ENCODE peak calls at places on chromosomes 1 and 21, in five cellular contexts. One of them, this sample, is unnamed.

GRCh38 chr1:186626533-186626932 is 53.7 kb downstream of the PTGS2 start:
- DNase-seq in Daoy: no peak
- DNase-seq in D341Med: no peak
- DNase-seq in stimulated activated CD8-positive, alpha-beta memory T cell treated with anti-CD3 and anti-CD28 coated beads, Interleukin-4, amount 100 ng/mL, for 1 hour: no peak
- DNase-seq in activated T-helper 1 cell treated with Interleukin-2 at 50 U/mL for 16 hours: no peak
- DNase-seq in this sample: no peak

GRCh38 chr1:25631750-25632495 is 15.3 kb downstream of the MAN1C1 start:
- DNase-seq in Daoy: no peak
- DNase-seq in D341Med: no peak
- DNase-seq in stimulated activated CD8-positive, alpha-beta memory T cell treated with anti-CD3 and anti-CD28 coated beads, Interleukin-4, amount 100 ng/mL, for 1 hour: no peak
- DNase-seq in activated T-helper 1 cell treated with Interleukin-2 at 50 U/mL for 16 hours: no peak
- DNase-seq in this sample: no peak

GRCh38 chr21:15415541-15416261 is 314.1 kb upstream of the USP25 start:
- DNase-seq in Daoy: no peak
- DNase-seq in D341Med: no peak
- DNase-seq in stimulated activated CD8-positive, alpha-beta memory T cell treated with anti-CD3 and anti-CD28 coated beads, Interleukin-4, amount 100 ng/mL, for 1 hour: no peak
- DNase-seq in activated T-helper 1 cell treated with Interleukin-2 at 50 U/mL for 16 hours: no peak
- DNase-seq in this sample: no peak

GRCh38 chr1:68969430-68969829 is 472.5 kb upstream of the DEPDC1 start:
- DNase-seq in Daoy: peak
- DNase-seq in D341Med: no peak
- DNase-seq in stimulated activated CD8-positive, alpha-beta memory T cell treated with anti-CD3 and anti-CD28 coated beads, Interleukin-4, amount 100 ng/mL, for 1 hour: no peak
- DNase-seq in activated T-helper 1 cell treated with Interleukin-2 at 50 U/mL for 16 hours: no peak
- DNase-seq in this sample: no peak

GRCh38 chr1:191888996-191889622 is 269.2 kb upstream of the RGS18 start:
- DNase-seq in Daoy: no peak
- DNase-seq in D341Med: no peak
- DNase-seq in stimulated activated CD8-positive, alpha-beta memory T cell treated with anti-CD3 and anti-CD28 coated beads, Interleukin-4, amount 100 ng/mL, for 1 hour: no peak
- DNase-seq in activated T-helper 1 cell treated with Interleukin-2 at 50 U/mL for 16 hours: no peak
- DNase-seq in this sample: no peak

GRCh38 chr1:215376544-215377264 is 190.4 kb upstream of the KCTD3 start:
- DNase-seq in Daoy: no peak
- DNase-seq in D341Med: no peak
- DNase-seq in stimulated activated CD8-positive, alpha-beta memory T cell treated with anti-CD3 and anti-CD28 coated beads, Interleukin-4, amount 100 ng/mL, for 1 hour: no peak
- DNase-seq in activated T-helper 1 cell treated with Interleukin-2 at 50 U/mL for 16 hours: no peak
- DNase-seq in this sample: no peak

GRCh38 chr1:76680676-76681075 is 186.6 kb upstream of the ST6GALNAC5 start:
- DNase-seq in Daoy: no peak
- DNase-seq in D341Med: no peak
- DNase-seq in stimulated activated CD8-positive, alpha-beta memory T cell treated with anti-CD3 and anti-CD28 coated beads, Interleukin-4, amount 100 ng/mL, for 1 hour: no peak
- DNase-seq in activated T-helper 1 cell treated with Interleukin-2 at 50 U/mL for 16 hours: no peak
- DNase-seq in this sample: no peak

GRCh38 chr1:113036639-113037321 is 36.2 kb upstream of the LRIG2 start:
- DNase-seq in Daoy: peak
- DNase-seq in D341Med: no peak
- DNase-seq in stimulated activated CD8-positive, alpha-beta memory T cell treated with anti-CD3 and anti-CD28 coated beads, Interleukin-4, amount 100 ng/mL, for 1 hour: no peak
- DNase-seq in activated T-helper 1 cell treated with Interleukin-2 at 50 U/mL for 16 hours: no peak
- DNase-seq in this sample: no peak

GRCh38 chr1:119440908-119441307 is 26.0 kb downstream of the HSD3B2 start:
- DNase-seq in Daoy: no peak
- DNase-seq in D341Med: no peak
- DNase-seq in stimulated activated CD8-positive, alpha-beta memory T cell treated with anti-CD3 and anti-CD28 coated beads, Interleukin-4, amount 100 ng/mL, for 1 hour: no peak
- DNase-seq in activated T-helper 1 cell treated with Interleukin-2 at 50 U/mL for 16 hours: no peak
- DNase-seq in this sample: no peak

GRCh38 chr1:231093158-231093922 is 53.3 kb upstream of the FAM89A start:
- DNase-seq in Daoy: no peak
- DNase-seq in D341Med: no peak
- DNase-seq in stimulated activated CD8-positive, alpha-beta memory T cell treated with anti-CD3 and anti-CD28 coated beads, Interleukin-4, amount 100 ng/mL, for 1 hour: no peak
- DNase-seq in activated T-helper 1 cell treated with Interleukin-2 at 50 U/mL for 16 hours: no peak
- DNase-seq in this sample: no peak

GRCh38 chr1:45246760-45247159 is 40.4 kb upstream of the ZSWIM5 start:
- DNase-seq in Daoy: peak
- DNase-seq in D341Med: no peak
- DNase-seq in stimulated activated CD8-positive, alpha-beta memory T cell treated with anti-CD3 and anti-CD28 coated beads, Interleukin-4, amount 100 ng/mL, for 1 hour: no peak
- DNase-seq in activated T-helper 1 cell treated with Interleukin-2 at 50 U/mL for 16 hours: no peak
- DNase-seq in this sample: no peak

GRCh38 chr1:27536767-27537166 is 46.8 kb upstream of the WASF2 start:
- DNase-seq in Daoy: peak
- DNase-seq in D341Med: peak
- DNase-seq in stimulated activated CD8-positive, alpha-beta memory T cell treated with anti-CD3 and anti-CD28 coated beads, Interleukin-4, amount 100 ng/mL, for 1 hour: no peak
- DNase-seq in activated T-helper 1 cell treated with Interleukin-2 at 50 U/mL for 16 hours: no peak
- DNase-seq in this sample: no peak

GRCh38 chr1:27318137-27318536 is 3.8 kb upstream of the TMEM222 start:
- DNase-seq in Daoy: no peak
- DNase-seq in D341Med: no peak
- DNase-seq in stimulated activated CD8-positive, alpha-beta memory T cell treated with anti-CD3 and anti-CD28 coated beads, Interleukin-4, amount 100 ng/mL, for 1 hour: no peak
- DNase-seq in activated T-helper 1 cell treated with Interleukin-2 at 50 U/mL for 16 hours: no peak
- DNase-seq in this sample: no peak

GRCh38 chr1:181044449-181044966 is 10.7 kb downstream of the MR1 start:
- DNase-seq in Daoy: peak
- DNase-seq in D341Med: no peak
- DNase-seq in stimulated activated CD8-positive, alpha-beta memory T cell treated with anti-CD3 and anti-CD28 coated beads, Interleukin-4, amount 100 ng/mL, for 1 hour: no peak
- DNase-seq in activated T-helper 1 cell treated with Interleukin-2 at 50 U/mL for 16 hours: no peak
- DNase-seq in this sample: no peak

GRCh38 chr1:26021647-26022403 is at the start of gene EXTL1:
- DNase-seq in Daoy: no peak
- DNase-seq in D341Med: peak
- DNase-seq in stimulated activated CD8-positive, alpha-beta memory T cell treated with anti-CD3 and anti-CD28 coated beads, Interleukin-4, amount 100 ng/mL, for 1 hour: no peak
- DNase-seq in activated T-helper 1 cell treated with Interleukin-2 at 50 U/mL for 16 hours: no peak
- DNase-seq in this sample: no peak

GRCh38 chr1:169117014-169117413 is 10.5 kb downstream of the ATP1B1 start:
- DNase-seq in Daoy: no peak
- DNase-seq in D341Med: no peak
- DNase-seq in stimulated activated CD8-positive, alpha-beta memory T cell treated with anti-CD3 and anti-CD28 coated beads, Interleukin-4, amount 100 ng/mL, for 1 hour: no peak
- DNase-seq in activated T-helper 1 cell treated with Interleukin-2 at 50 U/mL for 16 hours: no peak
- DNase-seq in this sample: no peak

GRCh38 chr1:24541711-24542346 is 14.1 kb upstream of the NCMAP start:
- DNase-seq in Daoy: peak
- DNase-seq in D341Med: peak
- DNase-seq in stimulated activated CD8-positive, alpha-beta memory T cell treated with anti-CD3 and anti-CD28 coated beads, Interleukin-4, amount 100 ng/mL, for 1 hour: no peak
- DNase-seq in activated T-helper 1 cell treated with Interleukin-2 at 50 U/mL for 16 hours: no peak
- DNase-seq in this sample: no peak

GRCh38 chr1:109425902-109426277 is 358 bp downstream of the PSMA5 start:
- DNase-seq in Daoy: peak
- DNase-seq in D341Med: no peak
- DNase-seq in stimulated activated CD8-positive, alpha-beta memory T cell treated with anti-CD3 and anti-CD28 coated beads, Interleukin-4, amount 100 ng/mL, for 1 hour: peak
- DNase-seq in activated T-helper 1 cell treated with Interleukin-2 at 50 U/mL for 16 hours: peak
- DNase-seq in this sample: peak

GRCh38 chr1:180154325-180155201 is at the start of gene QSOX1:
- DNase-seq in Daoy: peak
- DNase-seq in D341Med: peak
- DNase-seq in stimulated activated CD8-positive, alpha-beta memory T cell treated with anti-CD3 and anti-CD28 coated beads, Interleukin-4, amount 100 ng/mL, for 1 hour: peak
- DNase-seq in activated T-helper 1 cell treated with Interleukin-2 at 50 U/mL for 16 hours: peak
- DNase-seq in this sample: peak

GRCh38 chr1:91526496-91526895 is 25.8 kb downstream of the CDC7 start:
- DNase-seq in Daoy: no peak
- DNase-seq in D341Med: no peak
- DNase-seq in stimulated activated CD8-positive, alpha-beta memory T cell treated with anti-CD3 and anti-CD28 coated beads, Interleukin-4, amount 100 ng/mL, for 1 hour: no peak
- DNase-seq in activated T-helper 1 cell treated with Interleukin-2 at 50 U/mL for 16 hours: no peak
- DNase-seq in this sample: no peak

GRCh38 chr21:43600642-43601397 is 58.5 kb downstream of the HSF2BP start:
- DNase-seq in Daoy: peak
- DNase-seq in D341Med: no peak
- DNase-seq in stimulated activated CD8-positive, alpha-beta memory T cell treated with anti-CD3 and anti-CD28 coated beads, Interleukin-4, amount 100 ng/mL, for 1 hour: no peak
- DNase-seq in activated T-helper 1 cell treated with Interleukin-2 at 50 U/mL for 16 hours: no peak
- DNase-seq in this sample: no peak

GRCh38 chr1:116062201-116062600 is 49.0 kb upstream of the MAB21L3 start:
- DNase-seq in Daoy: no peak
- DNase-seq in D341Med: no peak
- DNase-seq in stimulated activated CD8-positive, alpha-beta memory T cell treated with anti-CD3 and anti-CD28 coated beads, Interleukin-4, amount 100 ng/mL, for 1 hour: no peak
- DNase-seq in activated T-helper 1 cell treated with Interleukin-2 at 50 U/mL for 16 hours: no peak
- DNase-seq in this sample: no peak

GRCh38 chr1:235199441-235199840 is 38.4 kb upstream of the RBM34 start:
- DNase-seq in Daoy: no peak
- DNase-seq in D341Med: no peak
- DNase-seq in stimulated activated CD8-positive, alpha-beta memory T cell treated with anti-CD3 and anti-CD28 coated beads, Interleukin-4, amount 100 ng/mL, for 1 hour: no peak
- DNase-seq in activated T-helper 1 cell treated with Interleukin-2 at 50 U/mL for 16 hours: no peak
- DNase-seq in this sample: no peak

GRCh38 chr1:186225089-186225488 is 150.0 kb downstream of the TPR start:
- DNase-seq in Daoy: no peak
- DNase-seq in D341Med: no peak
- DNase-seq in stimulated activated CD8-positive, alpha-beta memory T cell treated with anti-CD3 and anti-CD28 coated beads, Interleukin-4, amount 100 ng/mL, for 1 hour: no peak
- DNase-seq in activated T-helper 1 cell treated with Interleukin-2 at 50 U/mL for 16 hours: no peak
- DNase-seq in this sample: no peak

GRCh38 chr1:110675060-110675791 is 486 bp upstream of the KCNA3 start:
- DNase-seq in Daoy: no peak
- DNase-seq in D341Med: peak
- DNase-seq in stimulated activated CD8-positive, alpha-beta memory T cell treated with anti-CD3 and anti-CD28 coated beads, Interleukin-4, amount 100 ng/mL, for 1 hour: no peak
- DNase-seq in activated T-helper 1 cell treated with Interleukin-2 at 50 U/mL for 16 hours: no peak
- DNase-seq in this sample: no peak

GRCh38 chr1:175267716-175268416 is 75.3 kb upstream of the KIAA0040 start:
- DNase-seq in Daoy: no peak
- DNase-seq in D341Med: no peak
- DNase-seq in stimulated activated CD8-positive, alpha-beta memory T cell treated with anti-CD3 and anti-CD28 coated beads, Interleukin-4, amount 100 ng/mL, for 1 hour: no peak
- DNase-seq in activated T-helper 1 cell treated with Interleukin-2 at 50 U/mL for 16 hours: no peak
- DNase-seq in this sample: no peak

GRCh38 chr1:46423574-46424240 is 29.6 kb downstream of the FAAH start:
- DNase-seq in Daoy: no peak
- DNase-seq in D341Med: no peak
- DNase-seq in stimulated activated CD8-positive, alpha-beta memory T cell treated with anti-CD3 and anti-CD28 coated beads, Interleukin-4, amount 100 ng/mL, for 1 hour: no peak
- DNase-seq in activated T-helper 1 cell treated with Interleukin-2 at 50 U/mL for 16 hours: no peak
- DNase-seq in this sample: no peak

GRCh38 chr1:244980605-244981004 is 116.3 kb upstream of the HNRNPU start:
- DNase-seq in Daoy: no peak
- DNase-seq in D341Med: no peak
- DNase-seq in stimulated activated CD8-positive, alpha-beta memory T cell treated with anti-CD3 and anti-CD28 coated beads, Interleukin-4, amount 100 ng/mL, for 1 hour: no peak
- DNase-seq in activated T-helper 1 cell treated with Interleukin-2 at 50 U/mL for 16 hours: no peak
- DNase-seq in this sample: no peak

GRCh38 chr1:119327436-119328155 is 41.0 kb upstream of the HAO2 start:
- DNase-seq in Daoy: peak
- DNase-seq in D341Med: no peak
- DNase-seq in stimulated activated CD8-positive, alpha-beta memory T cell treated with anti-CD3 and anti-CD28 coated beads, Interleukin-4, amount 100 ng/mL, for 1 hour: no peak
- DNase-seq in activated T-helper 1 cell treated with Interleukin-2 at 50 U/mL for 16 hours: no peak
- DNase-seq in this sample: no peak

GRCh38 chr1:72837781-72838180 is 555.4 kb upstream of the NEGR1 start:
- DNase-seq in Daoy: peak
- DNase-seq in D341Med: peak
- DNase-seq in stimulated activated CD8-positive, alpha-beta memory T cell treated with anti-CD3 and anti-CD28 coated beads, Interleukin-4, amount 100 ng/mL, for 1 hour: no peak
- DNase-seq in activated T-helper 1 cell treated with Interleukin-2 at 50 U/mL for 16 hours: no peak
- DNase-seq in this sample: no peak

GRCh38 chr1:165542647-165543046 is 1.2 kb upstream of the LRRC52 start:
- DNase-seq in Daoy: no peak
- DNase-seq in D341Med: no peak
- DNase-seq in stimulated activated CD8-positive, alpha-beta memory T cell treated with anti-CD3 and anti-CD28 coated beads, Interleukin-4, amount 100 ng/mL, for 1 hour: no peak
- DNase-seq in activated T-helper 1 cell treated with Interleukin-2 at 50 U/mL for 16 hours: no peak
- DNase-seq in this sample: no peak

GRCh38 chr1:160797861-160798273 is 1.9 kb downstream of the LY9 start:
- DNase-seq in Daoy: no peak
- DNase-seq in D341Med: no peak
- DNase-seq in stimulated activated CD8-positive, alpha-beta memory T cell treated with anti-CD3 and anti-CD28 coated beads, Interleukin-4, amount 100 ng/mL, for 1 hour: no peak
- DNase-seq in activated T-helper 1 cell treated with Interleukin-2 at 50 U/mL for 16 hours: peak
- DNase-seq in this sample: peak

GRCh38 chr1:21534674-21535378 is 25.6 kb downstream of the ALPL start:
- DNase-seq in Daoy: peak
- DNase-seq in D341Med: peak
- DNase-seq in stimulated activated CD8-positive, alpha-beta memory T cell treated with anti-CD3 and anti-CD28 coated beads, Interleukin-4, amount 100 ng/mL, for 1 hour: no peak
- DNase-seq in activated T-helper 1 cell treated with Interleukin-2 at 50 U/mL for 16 hours: no peak
- DNase-seq in this sample: no peak

GRCh38 chr1:192809286-192810252 is 730 bp downstream of the RGS2 start:
- DNase-seq in Daoy: peak
- DNase-seq in D341Med: peak
- DNase-seq in stimulated activated CD8-positive, alpha-beta memory T cell treated with anti-CD3 and anti-CD28 coated beads, Interleukin-4, amount 100 ng/mL, for 1 hour: no peak
- DNase-seq in activated T-helper 1 cell treated with Interleukin-2 at 50 U/mL for 16 hours: peak
- DNase-seq in this sample: peak

GRCh38 chr21:46009951-46010655 is 28.5 kb downstream of the COL6A1 start:
- DNase-seq in Daoy: no peak
- DNase-seq in D341Med: no peak
- DNase-seq in stimulated activated CD8-positive, alpha-beta memory T cell treated with anti-CD3 and anti-CD28 coated beads, Interleukin-4, amount 100 ng/mL, for 1 hour: no peak
- DNase-seq in activated T-helper 1 cell treated with Interleukin-2 at 50 U/mL for 16 hours: no peak
- DNase-seq in this sample: no peak

GRCh38 chr1:211703812-211704566 is 28.6 kb upstream of the NEK2 start:
- DNase-seq in Daoy: no peak
- DNase-seq in D341Med: no peak
- DNase-seq in stimulated activated CD8-positive, alpha-beta memory T cell treated with anti-CD3 and anti-CD28 coated beads, Interleukin-4, amount 100 ng/mL, for 1 hour: no peak
- DNase-seq in activated T-helper 1 cell treated with Interleukin-2 at 50 U/mL for 16 hours: no peak
- DNase-seq in this sample: no peak